ENCODE peak calls at places on chromosomes 2 and 18, in seven cellular contexts. One of them, this sample, is unnamed.

GRCh38 chr2:41170589-41170988 is 718.7 kb upstream of the SLC8A1 start:
- DNase-seq in H1: no peak
- DNase-seq in SK-N-SH: no peak
- DNase-seq in GM12878: no peak
- DNase-seq in GM12892: no peak
- DNase-seq in K562: no peak
- DNase-seq in HepG2: no peak
- DNase-seq in this sample: no peak

GRCh38 chr18:50193796-50194622 is 938 bp downstream of the MYO5B start:
- DNase-seq in GM12892: no peak
- DNase-seq in K562: no peak
- DNase-seq in H1: no peak
- DNase-seq in SK-N-SH: no peak
- DNase-seq in HepG2: no peak
- DNase-seq in GM12878: no peak
- DNase-seq in this sample: no peak

GRCh38 chr18:36295880-36296301 is 1.6 kb upstream of the FHOD3 start:
- DNase-seq in GM12878: no peak
- DNase-seq in K562: no peak
- DNase-seq in H1: no peak
- DNase-seq in GM12892: no peak
- DNase-seq in HepG2: no peak
- DNase-seq in SK-N-SH: no peak
- DNase-seq in this sample: no peak

GRCh38 chr2:134421556-134422328 is 167.9 kb downstream of the MGAT5 start:
- DNase-seq in HepG2: no peak
- DNase-seq in SK-N-SH: no peak
- DNase-seq in K562: no peak
- DNase-seq in H1: no peak
- DNase-seq in GM12892: no peak
- DNase-seq in GM12878: no peak
- DNase-seq in this sample: no peak

GRCh38 chr18:3140986-3141639 is 78.7 kb downstream of the MYOM1 start:
- DNase-seq in SK-N-SH: no peak
- DNase-seq in GM12878: no peak
- DNase-seq in H1: no peak
- DNase-seq in HepG2: no peak
- DNase-seq in K562: no peak
- DNase-seq in GM12892: no peak
- DNase-seq in this sample: no peak

GRCh38 chr18:13455960-13456471 is 237.5 kb downstream of the LDLRAD4 start:
- DNase-seq in SK-N-SH: no peak
- DNase-seq in H1: no peak
- DNase-seq in HepG2: no peak
- DNase-seq in K562: no peak
- DNase-seq in GM12892: no peak
- DNase-seq in GM12878: peak
- DNase-seq in this sample: peak

GRCh38 chr2:214695789-214696188 is 113.7 kb downstream of the BARD1 start:
- DNase-seq in HepG2: no peak
- DNase-seq in GM12878: no peak
- DNase-seq in H1: no peak
- DNase-seq in GM12892: no peak
- DNase-seq in SK-N-SH: no peak
- DNase-seq in K562: no peak
- DNase-seq in this sample: no peak

GRCh38 chr2:45886229-45886663 is 234.8 kb downstream of the PRKCE start:
- DNase-seq in GM12878: no peak
- DNase-seq in H1: no peak
- DNase-seq in GM12892: no peak
- DNase-seq in K562: no peak
- DNase-seq in SK-N-SH: no peak
- DNase-seq in HepG2: no peak
- DNase-seq in this sample: no peak

GRCh38 chr2:34910018-34910417 is 1310.9 kb upstream of the FAM98A start:
- DNase-seq in GM12892: no peak
- DNase-seq in GM12878: no peak
- DNase-seq in SK-N-SH: no peak
- DNase-seq in H1: no peak
- DNase-seq in K562: no peak
- DNase-seq in HepG2: no peak
- DNase-seq in this sample: no peak

GRCh38 chr18:8701546-8702118 is 3.7 kb upstream of the MTCL1 start:
- DNase-seq in GM12892: no peak
- DNase-seq in H1: no peak
- DNase-seq in K562: no peak
- DNase-seq in HepG2: peak
- DNase-seq in SK-N-SH: peak
- DNase-seq in GM12878: no peak
- DNase-seq in this sample: no peak

GRCh38 chr2:1627628-1628371 is 116.5 kb downstream of the PXDN start:
- DNase-seq in GM12878: no peak
- DNase-seq in SK-N-SH: no peak
- DNase-seq in HepG2: no peak
- DNase-seq in GM12892: no peak
- DNase-seq in K562: no peak
- DNase-seq in H1: no peak
- DNase-seq in this sample: no peak

GRCh38 chr18:62418258-62418657 is 93.1 kb downstream of the TNFRSF11A start:
- DNase-seq in SK-N-SH: no peak
- DNase-seq in HepG2: no peak
- DNase-seq in K562: no peak
- DNase-seq in GM12892: no peak
- DNase-seq in GM12878: no peak
- DNase-seq in H1: no peak
- DNase-seq in this sample: no peak

GRCh38 chr18:79069792-79070151 is 578 bp downstream of the ATP9B start:
- DNase-seq in K562: no peak
- DNase-seq in GM12892: no peak
- DNase-seq in SK-N-SH: no peak
- DNase-seq in HepG2: no peak
- DNase-seq in H1: no peak
- DNase-seq in GM12878: no peak
- DNase-seq in this sample: no peak

GRCh38 chr18:21243041-21243431 is 1.0 kb downstream of the GREB1L start:
- DNase-seq in H1: no peak
- DNase-seq in SK-N-SH: no peak
- DNase-seq in GM12878: no peak
- DNase-seq in HepG2: no peak
- DNase-seq in GM12892: no peak
- DNase-seq in K562: no peak
- DNase-seq in this sample: no peak

GRCh38 chr2:221610249-221610648 is 38.1 kb upstream of the EPHA4 start:
- DNase-seq in GM12878: no peak
- DNase-seq in GM12892: no peak
- DNase-seq in HepG2: no peak
- DNase-seq in SK-N-SH: no peak
- DNase-seq in H1: no peak
- DNase-seq in K562: no peak
- DNase-seq in this sample: no peak

GRCh38 chr2:618591-618990 is 58.6 kb downstream of the TMEM18 start:
- DNase-seq in K562: no peak
- DNase-seq in GM12892: no peak
- DNase-seq in GM12878: no peak
- DNase-seq in HepG2: no peak
- DNase-seq in SK-N-SH: no peak
- DNase-seq in H1: no peak
- DNase-seq in this sample: no peak

GRCh38 chr2:239391286-239392071 is 9.3 kb downstream of the HDAC4 start:
- DNase-seq in K562: no peak
- DNase-seq in GM12878: no peak
- DNase-seq in GM12892: no peak
- DNase-seq in HepG2: no peak
- DNase-seq in SK-N-SH: peak
- DNase-seq in H1: no peak
- DNase-seq in this sample: no peak

GRCh38 chr2:54952978-54953456 is 97.2 kb downstream of the RTN4 start:
- DNase-seq in HepG2: no peak
- DNase-seq in SK-N-SH: no peak
- DNase-seq in GM12892: no peak
- DNase-seq in H1: no peak
- DNase-seq in GM12878: no peak
- DNase-seq in K562: no peak
- DNase-seq in this sample: no peak

GRCh38 chr2:48202863-48203642 is 296.8 kb upstream of the FBXO11 start:
- DNase-seq in K562: no peak
- DNase-seq in GM12892: no peak
- DNase-seq in SK-N-SH: no peak
- DNase-seq in GM12878: no peak
- DNase-seq in H1: no peak
- DNase-seq in HepG2: no peak
- DNase-seq in this sample: no peak

GRCh38 chr2:48203668-48204067 is 297.4 kb upstream of the FBXO11 start:
- DNase-seq in HepG2: no peak
- DNase-seq in GM12892: no peak
- DNase-seq in SK-N-SH: no peak
- DNase-seq in GM12878: no peak
- DNase-seq in K562: no peak
- DNase-seq in H1: no peak
- DNase-seq in this sample: no peak

GRCh38 chr2:48207201-48207641 is 300.9 kb upstream of the FBXO11 start:
- DNase-seq in GM12878: no peak
- DNase-seq in SK-N-SH: no peak
- DNase-seq in HepG2: no peak
- DNase-seq in GM12892: no peak
- DNase-seq in K562: no peak
- DNase-seq in H1: no peak
- DNase-seq in this sample: no peak

GRCh38 chr2:48204750-48205136 is 298.4 kb upstream of the FBXO11 start:
- DNase-seq in GM12878: no peak
- DNase-seq in H1: no peak
- DNase-seq in SK-N-SH: no peak
- DNase-seq in GM12892: no peak
- DNase-seq in HepG2: no peak
- DNase-seq in K562: no peak
- DNase-seq in this sample: no peak

DNA sequence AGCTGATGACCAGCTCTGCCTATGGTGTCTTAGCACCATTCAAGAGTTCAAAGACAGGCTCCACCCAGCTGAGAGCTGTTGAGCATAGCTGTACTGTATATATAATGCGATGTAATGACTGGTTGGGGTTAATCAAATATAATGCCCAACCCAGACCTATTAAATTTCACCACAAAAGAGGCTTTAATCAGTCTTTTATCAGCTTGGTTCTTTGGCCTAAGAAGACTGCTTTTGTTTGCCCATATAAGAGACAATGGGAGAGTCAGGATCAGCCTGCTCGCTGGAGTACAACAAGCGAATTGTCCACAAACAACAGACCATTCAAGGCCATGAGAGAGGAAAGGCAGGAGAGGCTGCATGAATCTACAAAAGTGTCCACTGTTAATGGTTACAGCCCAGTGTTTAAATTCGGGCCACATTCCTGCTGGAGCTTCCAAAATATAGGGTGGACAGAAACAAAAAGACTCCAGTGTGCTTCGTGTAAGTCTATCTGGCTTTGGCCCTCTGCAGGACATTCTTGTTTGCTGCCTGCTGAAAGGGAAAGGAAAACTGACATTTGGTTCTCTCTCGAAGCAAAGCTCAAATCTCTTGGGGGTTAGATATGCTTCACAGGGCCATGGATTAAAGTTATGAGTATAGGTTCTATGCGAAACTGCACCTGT is 299.0 kb upstream of the FBXO11 start:
- DNase-seq in SK-N-SH: no peak
- DNase-seq in HepG2: peak
- DNase-seq in K562: no peak
- DNase-seq in GM12892: no peak
- DNase-seq in GM12878: peak
- DNase-seq in H1: no peak
- DNase-seq in this sample: no peak
- TF ChIP-seq TAF1 in SK-N-SH: no peak
- TF ChIP-seq TAF1 in HepG2: peak
- TF ChIP-seq TAF1 in K562: no peak
- TF ChIP-seq TAF1 in GM12892: no peak
- TF ChIP-seq TAF1 in GM12878: no peak
- TF ChIP-seq TAF1 in H1: no peak
- TF ChIP-seq TAF1 in this sample: no peak

DNA sequence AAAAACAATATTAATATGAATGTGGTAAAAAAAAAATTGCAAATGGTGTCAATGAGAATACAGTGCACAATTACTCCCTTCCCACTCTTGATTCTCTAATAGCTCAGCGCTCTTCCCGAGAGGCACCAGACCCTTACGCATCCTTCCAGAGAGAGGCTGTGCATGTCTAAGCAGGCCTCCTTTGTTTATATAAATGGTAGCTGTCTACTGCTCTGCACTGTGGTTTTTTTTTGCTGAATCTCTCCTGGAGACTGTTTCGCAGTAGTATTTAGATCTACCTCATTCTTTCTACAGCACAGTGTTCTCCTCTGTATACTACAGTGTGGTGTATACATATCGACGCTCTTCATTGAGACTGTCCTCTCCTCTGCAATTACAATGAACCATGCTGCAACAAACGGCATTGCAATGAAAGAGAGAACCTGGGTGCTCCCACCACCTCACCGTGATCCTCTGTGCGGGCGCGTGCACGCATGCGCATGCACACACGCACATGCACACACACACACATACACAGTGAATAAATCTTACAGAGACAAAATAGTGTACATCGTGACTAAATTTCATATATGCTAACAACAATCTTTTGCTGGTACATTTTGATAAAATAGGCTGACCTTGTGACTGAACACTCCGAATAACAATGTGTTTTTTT is 19.4 kb downstream of the SEPTIN10 start:
- DNase-seq in GM12892: no peak
- DNase-seq in SK-N-SH: no peak
- DNase-seq in GM12878: no peak
- DNase-seq in K562: no peak
- DNase-seq in H1: no peak
- DNase-seq in HepG2: no peak
- DNase-seq in this sample: no peak
- TF ChIP-seq POLR2AphosphoS5 in GM12892: no peak
- TF ChIP-seq POLR2AphosphoS5 in SK-N-SH: no peak
- TF ChIP-seq POLR2AphosphoS5 in GM12878: no peak
- TF ChIP-seq POLR2AphosphoS5 in K562: no peak
- TF ChIP-seq POLR2AphosphoS5 in H1: no peak
- TF ChIP-seq POLR2AphosphoS5 in HepG2: no peak
- TF ChIP-seq POLR2AphosphoS5 in this sample: no peak

DNA sequence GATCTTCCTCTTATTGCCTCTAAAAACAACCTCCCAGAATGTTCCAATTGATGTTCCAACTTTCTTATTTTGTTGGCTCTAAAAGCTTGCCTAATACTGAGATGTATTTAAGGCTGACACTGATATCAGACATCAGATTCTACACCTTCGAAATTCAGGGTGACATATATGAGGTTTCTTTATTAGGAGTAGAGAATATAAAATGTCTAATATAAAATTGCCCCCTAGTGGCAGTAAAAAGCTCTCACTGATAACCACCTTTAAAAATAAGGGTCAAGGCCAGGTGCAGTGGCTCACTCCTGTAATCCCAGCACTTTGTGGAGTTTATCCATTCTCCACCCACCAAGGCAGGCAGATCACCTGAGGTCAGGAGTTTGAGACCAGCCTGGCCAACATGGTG is 789.7 kb upstream of the SLC39A10 start:
- DNase-seq in HepG2: no peak
- DNase-seq in K562: no peak
- DNase-seq in H1: no peak
- DNase-seq in GM12892: no peak
- DNase-seq in GM12878: no peak
- DNase-seq in SK-N-SH: peak
- DNase-seq in this sample: no peak
- TF ChIP-seq TAF1 in HepG2: no peak
- TF ChIP-seq TAF1 in K562: no peak
- TF ChIP-seq TAF1 in H1: no peak
- TF ChIP-seq TAF1 in GM12892: no peak
- TF ChIP-seq TAF1 in GM12878: no peak
- TF ChIP-seq TAF1 in SK-N-SH: no peak
- TF ChIP-seq TAF1 in this sample: no peak

GRCh38 chr2:100819365-100820345 is at the start of gene NPAS2:
- DNase-seq in H1: no peak
- DNase-seq in HepG2: peak
- DNase-seq in K562: peak
- DNase-seq in GM12892: peak
- DNase-seq in GM12878: no peak
- DNase-seq in SK-N-SH: peak
- DNase-seq in this sample: no peak
- TF ChIP-seq POLR2AphosphoS5 in H1: no peak
- TF ChIP-seq POLR2AphosphoS5 in HepG2: peak
- TF ChIP-seq POLR2AphosphoS5 in K562: no peak
- TF ChIP-seq POLR2AphosphoS5 in GM12892: no peak
- TF ChIP-seq POLR2AphosphoS5 in GM12878: no peak
- TF ChIP-seq POLR2AphosphoS5 in SK-N-SH: no peak
- TF ChIP-seq POLR2AphosphoS5 in this sample: no peak

This sample was measured in GM12891.